ENCODE peak calls at places on chromosomes 7 and 10, in five cellular contexts. D is posterior cingulate gyrus; L is activated naive CD4-positive, alpha-beta T cell; N is HCT116; O is activated effector memory CD4-positive, alpha-beta T cell treated with Interleukin-2 at 50 U/mL for 16 hours. K is an unnamed sample.
A peak's percentile ranks its signal among the peaks of the same experiment; 100 is the strongest.

GRCh38 chr7:31047747-31048146 is 4.4 kb upstream of the ADCYAP1R1 start:
- DNase-seq in D (no peak), L (no peak), N (no peak), O (no peak), K (no peak)

GRCh38 chr10:124138195-124138882 is 44.9 kb upstream of the CHST15 start:
- DNase-seq in D (no peak), L (no peak), N (no peak), O (no peak), K (no peak)

GRCh38 chr10:107440741-107441140 is 276.2 kb upstream of the SORCS1 start:
- DNase-seq in D (no peak), L (no peak), N (no peak), O (no peak), K (no peak)

GRCh38 chr7:132419538-132419937 is 156.7 kb downstream of the PLXNA4 start:
- DNase-seq in D (no peak), L (no peak), N (no peak), O (no peak), K (no peak)

GRCh38 chr7:50687096-50687495 is 95.6 kb downstream of the GRB10 start:
- DNase-seq in D (no peak), L (no peak), N (no peak), O (no peak), K (no peak)

GRCh38 chr7:73988197-73988596 is 39.8 kb upstream of the ELN start:
- DNase-seq in D (peak; percentile 51), L (no peak), N (no peak), O (no peak), K (no peak)

GRCh38 chr10:120805014-120805805 is 46.0 kb upstream of the WDR11 start:
- DNase-seq in D (no peak), L (no peak), N (peak; percentile 4), O (no peak), K (no peak)

GRCh38 chr10:77351386-77351785 is 286.2 kb downstream of the KCNMA1 start:
- DNase-seq in D (no peak), L (no peak), N (no peak), O (no peak), K (peak; percentile 27)

GRCh38 chr10:132666733-132667612 is 119.0 kb downstream of the NKX6-2 start:
- DNase-seq in D (no peak), L (no peak), N (no peak), O (no peak), K (no peak)

GRCh38 chr7:41955475-41956243 is 252.8 kb upstream of the INHBA start:
- DNase-seq in D (peak; percentile 89), L (no peak), N (no peak), O (no peak), K (peak; percentile 97)

GRCh38 chr7:1671876-1672451 is 1.9 kb downstream of the ELFN1 start:
- DNase-seq in D (peak; percentile 3), L (no peak), N (no peak), O (no peak), K (no peak)

GRCh38 chr10:28845009-28845682 is 167.8 kb downstream of the BAMBI start:
- DNase-seq in D (no peak), L (no peak), N (no peak), O (no peak), K (no peak)

GRCh38 chr10:35324196-35324595 is 12.1 kb upstream of the CCNY start:
- DNase-seq in D (no peak), L (no peak), N (no peak), O (no peak), K (peak; percentile 49)

GRCh38 chr7:122219253-122219865 is 75.3 kb upstream of the AASS start:
- DNase-seq in D (no peak), L (no peak), N (peak; percentile 10), O (no peak), K (no peak)

GRCh38 chr7:125370502-125370901 is 440.9 kb upstream of the POT1 start:
- DNase-seq in D (no peak), L (no peak), N (no peak), O (no peak), K (no peak)

GRCh38 chr10:31413325-31413724 is 94.3 kb downstream of the ZEB1 start:
- DNase-seq in D (no peak), L (no peak), N (no peak), O (no peak), K (no peak)

GRCh38 chr10:90674927-90675326 is 182.9 kb downstream of the HTR7 start:
- DNase-seq in D (no peak), L (no peak), N (no peak), O (no peak), K (peak; percentile 44)

GRCh38 chr7:30977896-30978564 is 14.3 kb downstream of the GHRHR start:
- DNase-seq in D (no peak), L (no peak), N (peak; percentile 33), O (no peak), K (no peak)

GRCh38 chr7:131238260-131238940 is 89.3 kb upstream of the MKLN1 start:
- DNase-seq in D (no peak), L (no peak), N (no peak), O (no peak), K (peak; percentile 36)

GRCh38 chr10:102117391-102118159 is 2.6 kb downstream of the LDB1 start:
- DNase-seq in D (peak; percentile 81), L (peak; percentile 54), N (no peak), O (peak; percentile 53), K (peak; percentile 68)

GRCh38 chr7:39617010-39617409 is 6.4 kb upstream of the RALA start:
- DNase-seq in D (no peak), L (no peak), N (no peak), O (no peak), K (no peak)

GRCh38 chr7:33062023-33062781 is at the start of gene NT5C3A:
- DNase-seq in D (peak; percentile 26), L (no peak), N (no peak), O (peak; percentile 8), K (peak; percentile 63)

GRCh38 chr10:37780536-37780935 is 76.9 kb downstream of the ZNF248 start:
- DNase-seq in D (no peak), L (no peak), N (no peak), O (no peak), K (no peak)

GRCh38 chr10:111648046-111648445 is 535.5 kb downstream of the GPAM start:
- DNase-seq in D (no peak), L (no peak), N (no peak), O (no peak), K (peak; percentile 7)

GRCh38 chr10:4068255-4069028 is 283.4 kb upstream of the KLF6 start:
- DNase-seq in D (no peak), L (no peak), N (no peak), O (no peak), K (no peak)

GRCh38 chr10:117541909-117542705 is 439 bp upstream of the EMX2 start:
- DNase-seq in D (peak; percentile 40), L (no peak), N (no peak), O (no peak), K (no peak)

GRCh38 chr10:76396126-76396525 is 964.7 kb downstream of the LRMDA start:
- DNase-seq in D (no peak), L (no peak), N (no peak), O (no peak), K (no peak)

GRCh38 chr7:143304938-143305337 is 11.0 kb upstream of the CLCN1 start:
- DNase-seq in D (no peak), L (no peak), N (no peak), O (no peak), K (no peak)

GRCh38 chr10:130809761-130810515 is 501.6 kb downstream of the TCERG1L start:
- DNase-seq in D (no peak), L (no peak), N (no peak), O (no peak), K (no peak)

K was measured in AG08396.